ENCODE peak calls at places on chromosomes 7 and 10, in eight cellular contexts. V is DMS79 treated with DMSO at 0.1 percent for 48 hours; K is DND-41; Q is M059J; Z is GM12891; I is effector CD4-positive, alpha-beta T cell; R is NAMALWA; Y is stimulated activated CD4-positive, alpha-beta T cell treated with anti-CD3 and anti-CD28 coated beads, Interleukin-2, amount 100 ng/mL, for 24 hours. X is an unnamed sample.
A peak's percentile ranks its signal among the peaks of the same experiment; 100 is the strongest.

GRCh38 chr10:29501692-29502091 is 133.1 kb downstream of the SVIL start:
- DNase-seq in I (no peak), Q (peak; percentile 88), Y (no peak), R (no peak), V (no peak), Z (no peak), K (no peak), X (no peak)

GRCh38 chr7:143884978-143885559 is 16.9 kb downstream of the TCAF1 start:
- DNase-seq in K (no peak), V (peak; percentile 40), R (peak; percentile 26), I (no peak), Y (peak; percentile 35), Z (peak; percentile 72), Q (peak; percentile 68), X (peak; percentile 44)

GRCh38 chr7:101402081-101402779 is 39.6 kb downstream of the COL26A1 start:
- DNase-seq in V (no peak), Z (no peak), R (no peak), Q (peak; percentile 90), K (no peak), Y (no peak), I (no peak), X (no peak)

GRCh38 chr10:33209777-33210176 is 124.7 kb downstream of the NRP1 start:
- DNase-seq in Q (peak; percentile 62), I (no peak), Y (no peak), V (no peak), R (no peak), K (no peak), Z (no peak), X (no peak)

GRCh38 chr10:123683865-123684264 is 17.7 kb downstream of the GPR26 start:
- DNase-seq in Z (no peak), R (no peak), Y (no peak), Q (no peak), I (no peak), K (no peak), V (no peak), X (no peak)

GRCh38 chr10:85916192-85916747 is 450.3 kb downstream of the GRID1 start:
- DNase-seq in R (no peak), V (peak; percentile 28), Q (no peak), I (no peak), K (no peak), Y (no peak), Z (no peak), X (no peak)

GRCh38 chr10:73655990-73656298 is at the start of gene SYNPO2L:
- DNase-seq in Z (no peak), I (no peak), V (no peak), R (no peak), Y (no peak), K (no peak), Q (no peak), X (no peak)

GRCh38 chr10:5534051-5534821 is 9.5 kb downstream of the CALML3 start:
- DNase-seq in R (no peak), K (no peak), Z (no peak), I (no peak), V (no peak), Y (no peak), Q (no peak), X (no peak)

GRCh38 chr10:49367600-49367999 is 28.3 kb downstream of the DRGX start:
- DNase-seq in R (peak; percentile 5), I (no peak), K (no peak), Z (no peak), Q (no peak), Y (no peak), V (no peak), X (no peak)

GRCh38 chr10:94725871-94726270 is 36.6 kb upstream of the CYP2C19 start:
- DNase-seq in I (no peak), Y (no peak), K (no peak), V (no peak), Z (no peak), Q (peak; percentile 2), R (no peak), X (no peak)

GRCh38 chr7:114468844-114469243 is 54.2 kb downstream of the FOXP2 start:
- DNase-seq in R (no peak), K (no peak), Q (no peak), Y (no peak), I (no peak), V (no peak), Z (no peak), X (peak; percentile 10)

GRCh38 chr7:36191292-36191920 is 38.4 kb downstream of the EEPD1 start:
- DNase-seq in K (no peak), Q (no peak), R (no peak), I (no peak), V (no peak), Y (no peak), Z (no peak), X (no peak)

GRCh38 chr7:27636326-27637006 is 26.2 kb downstream of the HIBADH start:
- DNase-seq in Q (no peak), Z (no peak), V (peak; percentile 97), Y (no peak), R (no peak), I (no peak), K (no peak), X (no peak)

GRCh38 chr7:142842251-142842766 is 12.6 kb upstream of the EPHB6 start:
- DNase-seq in V (no peak), Y (no peak), R (no peak), K (no peak), I (no peak), Z (no peak), Q (no peak), X (no peak)

GRCh38 chr7:144468990-144469732 is 65.7 kb upstream of the NOBOX start:
- DNase-seq in Z (no peak), Q (peak; percentile 1), V (no peak), Y (no peak), R (no peak), I (no peak), K (no peak), X (no peak)

X was measured in foreskin melanocyte.